ENCODE peak calls at places on chromosomes 1 and 21, in five cellular contexts. E is IMR-90, Z is H1, N is HCT116, J is fibroblast of lung. U is an unnamed sample.
A peak's percentile ranks its signal among the peaks of the same experiment; 100 is the strongest.

GRCh38 chr1:211519602-211520001 is 27.6 kb upstream of the RD3 start:
- DNase-seq in E (no peak), Z (no peak), N (no peak), J (no peak), U (no peak)

GRCh38 chr1:167669209-167670139 is 39.4 kb downstream of the RCSD1 start:
- DNase-seq in E (no peak), Z (no peak), N (no peak), J (no peak), U (no peak)

GRCh38 chr1:157292809-157293564 is 154.8 kb upstream of the ETV3 start:
- DNase-seq in E (no peak), Z (no peak), N (no peak), J (no peak), U (no peak)

GRCh38 chr1:21659924-21660326 is 9.2 kb downstream of the RAP1GAP start:
- DNase-seq in E (no peak), Z (no peak), N (no peak), J (no peak), U (peak; percentile 77)

GRCh38 chr1:97565886-97566285 is 354.9 kb downstream of the DPYD start:
- DNase-seq in E (no peak), Z (no peak), N (no peak), J (no peak), U (no peak)

GRCh38 chr1:83950106-83950661 is 48.7 kb downstream of the TTLL7 start:
- DNase-seq in E (no peak), Z (no peak), N (no peak), J (no peak), U (no peak)

GRCh38 chr21:34307991-34308532 is 55.7 kb upstream of the KCNE2 start:
- DNase-seq in E (no peak), Z (no peak), N (no peak), J (no peak), U (no peak)

GRCh38 chr21:42531771-42532170 is 18.1 kb downstream of the SLC37A1 start:
- DNase-seq in E (no peak), Z (no peak), N (no peak), J (no peak), U (no peak)

GRCh38 chr1:228030451-228031201 is 23.8 kb downstream of the WNT3A start:
- DNase-seq in E (no peak), Z (no peak), N (no peak), J (no peak), U (peak; percentile 14)

GRCh38 chr1:44170281-44170823 is 28.9 kb upstream of the KLF18 start:
- DNase-seq in E (peak; percentile 29), Z (no peak), N (no peak), J (peak; percentile 28), U (peak; percentile 61)
- H2AFZ ChIP-seq in E (no peak overlapping the region), Z (no peak overlapping the region), N (no peak overlapping the region), J (no peak overlapping the region), U (no peak overlapping the region)

DNA sequence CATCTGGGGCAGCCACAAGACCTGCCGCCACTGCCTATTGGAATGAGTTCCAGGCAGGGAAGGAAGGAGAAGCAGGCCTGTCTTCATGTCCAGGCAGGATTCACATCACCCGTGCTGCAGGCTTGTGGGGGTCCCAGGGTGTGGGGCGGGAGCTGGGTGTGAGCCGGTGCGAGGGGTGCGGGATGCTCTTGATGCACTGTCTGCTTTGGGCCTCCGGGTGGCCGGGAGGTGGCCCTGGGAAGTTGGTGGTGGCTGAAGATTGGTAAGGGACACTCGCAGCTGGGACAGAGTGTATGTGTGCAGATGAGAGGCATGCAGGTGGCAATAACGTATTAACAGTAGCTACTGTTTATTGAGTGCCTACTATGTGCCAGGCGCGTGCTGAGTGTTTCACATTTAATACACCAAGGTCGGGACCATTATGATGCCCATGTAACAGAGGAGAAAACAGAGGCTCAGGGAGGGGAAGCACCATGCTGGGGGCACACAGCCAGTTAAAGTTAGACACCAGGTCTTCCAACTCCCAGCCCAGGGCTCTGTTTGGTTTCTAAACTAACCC is 3.3 kb downstream of the CROCC start:
- DNase-seq in E (no peak), Z (no peak), N (no peak), J (no peak), U (peak; percentile 95)
- TF ChIP-seq CTCF in E (peak; percentile 15), Z (no peak), N (no peak), J (no peak), U (peak; percentile 9)

DNA sequence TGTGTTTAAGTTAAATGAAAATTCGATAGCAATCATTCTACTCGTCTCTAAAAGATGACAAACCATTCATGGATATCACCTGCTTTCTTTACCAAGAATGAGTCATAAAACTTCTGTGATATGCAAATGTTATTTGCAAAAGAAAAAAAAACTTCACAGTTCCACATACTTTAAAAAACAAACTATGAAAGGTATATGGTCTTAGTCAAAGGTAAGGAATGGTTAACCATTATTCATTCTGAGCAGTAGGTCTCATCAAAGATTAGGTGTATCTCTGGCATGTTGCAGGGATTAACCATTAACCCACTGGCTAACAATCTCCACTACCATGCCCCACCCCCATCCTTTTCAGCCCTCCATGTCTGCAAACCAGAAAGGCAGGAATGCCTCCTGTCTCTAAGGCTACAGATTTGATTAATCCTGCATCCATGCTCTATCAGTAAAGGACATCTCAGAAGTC is 44.4 kb downstream of the PTPN14 start:
- DNase-seq in E (no peak), Z (no peak), N (peak; percentile 39), J (no peak), U (no peak)
- H3K4me1 ChIP-seq in E (peaks cover 7% of the 10 kb centered on the region), Z (no peaks in the 10 kb centered on the region), N (peaks cover 55% of the 10 kb centered on the region), J (no peaks in the 10 kb centered on the region), U (peaks cover 9% of the 10 kb centered on the region)

DNA sequence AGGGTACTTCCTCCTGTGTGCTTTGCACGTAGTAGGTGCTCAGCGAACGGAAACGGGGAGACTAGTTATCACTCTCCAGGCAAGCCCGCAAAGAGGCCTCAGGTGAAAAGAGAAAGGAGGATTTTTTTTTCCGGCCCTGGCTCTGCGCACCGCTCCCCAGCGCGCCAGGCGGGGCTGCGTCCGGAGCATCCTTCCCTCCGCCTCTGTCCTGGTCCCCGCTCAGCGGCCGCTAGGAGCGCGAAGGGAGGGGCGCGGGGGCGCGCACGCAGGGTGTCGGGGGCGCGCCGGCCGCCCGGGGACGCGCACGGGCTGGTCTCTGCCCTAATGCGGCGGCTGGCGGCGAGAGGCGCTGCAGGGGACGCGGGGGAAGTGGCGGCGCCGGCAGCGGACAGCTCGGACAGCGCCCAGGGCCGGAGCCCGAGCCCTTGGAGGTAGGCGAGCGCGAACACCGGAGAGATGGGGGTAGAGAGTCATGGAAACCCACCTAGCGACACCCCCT is 42.3 kb upstream of the NFASC start:
- DNase-seq in E (no peak), Z (peak; percentile 43), N (no peak), J (no peak), U (peak; percentile 98)
- H2AFZ ChIP-seq in E (peak overlapping the region; percentile 60), Z (peak overlapping the region; percentile 82), N (no peak overlapping the region), J (peak overlapping the region; percentile 81), U (peak overlapping the region; percentile 57)

GRCh38 chr1:192809286-192810252 is 730 bp downstream of the RGS2 start:
- DNase-seq in E (peak; percentile 65), Z (no peak), N (no peak), J (peak; percentile 70), U (no peak)

GRCh38 chr1:192808588-192809285 is at the start of gene RGS2:
- DNase-seq in E (peak; percentile 95), Z (peak; percentile 92), N (peak; percentile 77), J (peak; percentile 95), U (peak; percentile 95)

GRCh38 chr1:192805832-192806323 is 3.0 kb upstream of the RGS2 start:
- DNase-seq in E (peak; percentile 91), Z (no peak), N (peak; percentile 82), J (peak; percentile 90), U (peak; percentile 51)

GRCh38 chr1:192807968-192808587 is 761 bp upstream of the RGS2 start:
- DNase-seq in E (peak; percentile 71), Z (no peak), N (no peak), J (peak; percentile 74), U (peak; percentile 62)

GRCh38 chr1:192807221-192807967 is 1.4 kb upstream of the RGS2 start:
- DNase-seq in E (peak; percentile 56), Z (no peak), N (no peak), J (peak; percentile 66), U (no peak)
- TF ChIP-seq CTCF in E (no peak), Z (no peak), N (peak; percentile 25), J (peak; percentile 17), U (no peak)

GRCh38 chr1:66929691-66929998 is 4.9 kb downstream of the MIER1 start:
- DNase-seq in E (no peak), Z (no peak), N (no peak), J (no peak), U (no peak)
- H3K4me1 ChIP-seq in E (peaks cover 2% of the 10 kb centered on the region), Z (no peaks in the 10 kb centered on the region), N (peaks cover 18% of the 10 kb centered on the region), J (peaks cover 7% of the 10 kb centered on the region), U (peaks cover 53% of the 10 kb centered on the region)

U was measured in osteoblast.